ENCODE peak calls at places on chromosomes 16 and 17, in four cellular contexts. B is brain pericyte, F is EH, G is astrocyte of the cerebellum. T is an unnamed sample.

GRCh38 chr16:85027968-85028637 is 508 bp downstream of the KIAA0513 start:
- DNase-seq in B (no peak), F (peak), G (no peak), T (no peak)

GRCh38 chr17:50947844-50948514 is 81.8 kb upstream of the TOB1 start:
- DNase-seq in B (no peak), F (no peak), G (no peak), T (no peak)

GRCh38 chr17:41212524-41213169 is 13.8 kb upstream of the KRTAP9-2 start:
- DNase-seq in B (no peak), F (no peak), G (no peak), T (no peak)

GRCh38 chr16:4649744-4650442 is 25.3 kb downstream of the MGRN1 start:
- DNase-seq in B (no peak), F (no peak), G (no peak), T (no peak)

GRCh38 chr16:56956076-56956475 is 5.7 kb upstream of the CETP start:
- DNase-seq in B (no peak), F (no peak), G (no peak), T (no peak)

GRCh38 chr17:74337834-74338500 is 11.9 kb downstream of the KIF19 start:
- DNase-seq in B (no peak), F (no peak), G (no peak), T (no peak)

GRCh38 chr17:2213291-2213960 is 90.2 kb downstream of the SMG6 start:
- DNase-seq in B (no peak), F (peak), G (no peak), T (no peak)

GRCh38 chr17:74133726-74134125 is 69.8 kb upstream of the RPL38 start:
- DNase-seq in B (no peak), F (no peak), G (no peak), T (no peak)

GRCh38 chr16:89670496-89671431 is 13.1 kb downstream of the SPATA33 start:
- DNase-seq in B (no peak), F (peak), G (no peak), T (no peak)

T was measured in kidney epithelial cell.